ENCODE peak calls at places on chromosomes 5 and 9, in ten cellular contexts. One of them, this sample, is unnamed.
A peak's percentile ranks its signal among the peaks of the same experiment; 100 is the strongest.

GRCh38 chr5:143403607-143404415 is at the start of gene NR3C1:
- DNase-seq in ascending aorta: peak; percentile 92
- DNase-seq in GM03348: peak; percentile 94
- DNase-seq in COR-L47: peak; percentile 20
- DNase-seq in GM04504: peak; percentile 86
- DNase-seq in AG08396: peak; percentile 89
- DNase-seq in Caki2: peak; percentile 79
- DNase-seq in SW480: peak; percentile 70
- DNase-seq in stimulated activated CD8-positive, alpha-beta memory T cell treated with anti-CD3 and anti-CD28 coated beads, Interleukin-4, amount 100 ng/mL, for 1 hour: peak; percentile 75
- DNase-seq in iPS-NIHi11: peak; percentile 68
- DNase-seq in this sample: peak; percentile 41

GRCh38 chr9:2798423-2798822 is 45.5 kb downstream of the PUM3 start:
- DNase-seq in AG08396: no peak
- DNase-seq in stimulated activated CD8-positive, alpha-beta memory T cell treated with anti-CD3 and anti-CD28 coated beads, Interleukin-4, amount 100 ng/mL, for 1 hour: no peak
- DNase-seq in GM03348: no peak
- DNase-seq in ascending aorta: no peak
- DNase-seq in iPS-NIHi11: no peak
- DNase-seq in GM04504: no peak
- DNase-seq in Caki2: no peak
- DNase-seq in SW480: no peak
- DNase-seq in COR-L47: no peak
- DNase-seq in this sample: no peak

GRCh38 chr9:109968702-109969450 is 188.9 kb downstream of the PALM2AKAP2 start:
- DNase-seq in ascending aorta: no peak
- DNase-seq in GM03348: no peak
- DNase-seq in iPS-NIHi11: peak; percentile 43
- DNase-seq in AG08396: no peak
- DNase-seq in SW480: peak; percentile 18
- DNase-seq in GM04504: no peak
- DNase-seq in stimulated activated CD8-positive, alpha-beta memory T cell treated with anti-CD3 and anti-CD28 coated beads, Interleukin-4, amount 100 ng/mL, for 1 hour: no peak
- DNase-seq in Caki2: peak; percentile 7
- DNase-seq in COR-L47: no peak
- DNase-seq in this sample: no peak

GRCh38 chr9:115254217-115254616 is 136.3 kb upstream of the TNC start:
- DNase-seq in COR-L47: no peak
- DNase-seq in AG08396: no peak
- DNase-seq in GM04504: no peak
- DNase-seq in stimulated activated CD8-positive, alpha-beta memory T cell treated with anti-CD3 and anti-CD28 coated beads, Interleukin-4, amount 100 ng/mL, for 1 hour: no peak
- DNase-seq in SW480: no peak
- DNase-seq in iPS-NIHi11: no peak
- DNase-seq in ascending aorta: no peak
- DNase-seq in GM03348: no peak
- DNase-seq in Caki2: no peak
- DNase-seq in this sample: no peak

GRCh38 chr5:12672141-12672540 is 767.9 kb upstream of the CTNND2 start:
- DNase-seq in GM04504: no peak
- DNase-seq in AG08396: no peak
- DNase-seq in GM03348: no peak
- DNase-seq in stimulated activated CD8-positive, alpha-beta memory T cell treated with anti-CD3 and anti-CD28 coated beads, Interleukin-4, amount 100 ng/mL, for 1 hour: no peak
- DNase-seq in SW480: no peak
- DNase-seq in iPS-NIHi11: no peak
- DNase-seq in COR-L47: no peak
- DNase-seq in ascending aorta: no peak
- DNase-seq in Caki2: no peak
- DNase-seq in this sample: no peak

GRCh38 chr9:89078860-89079259 is 87.6 kb downstream of the S1PR3 start:
- DNase-seq in COR-L47: no peak
- DNase-seq in ascending aorta: no peak
- DNase-seq in SW480: no peak
- DNase-seq in GM03348: peak; percentile 38
- DNase-seq in Caki2: no peak
- DNase-seq in iPS-NIHi11: no peak
- DNase-seq in GM04504: peak; percentile 4
- DNase-seq in AG08396: peak; percentile 33
- DNase-seq in stimulated activated CD8-positive, alpha-beta memory T cell treated with anti-CD3 and anti-CD28 coated beads, Interleukin-4, amount 100 ng/mL, for 1 hour: no peak
- DNase-seq in this sample: no peak

GRCh38 chr5:74649421-74649973 is 9.0 kb upstream of the ENC1 start:
- DNase-seq in COR-L47: no peak
- DNase-seq in GM04504: no peak
- DNase-seq in AG08396: no peak
- DNase-seq in Caki2: no peak
- DNase-seq in GM03348: no peak
- DNase-seq in stimulated activated CD8-positive, alpha-beta memory T cell treated with anti-CD3 and anti-CD28 coated beads, Interleukin-4, amount 100 ng/mL, for 1 hour: no peak
- DNase-seq in ascending aorta: no peak
- DNase-seq in iPS-NIHi11: no peak
- DNase-seq in SW480: no peak
- DNase-seq in this sample: no peak

GRCh38 chr5:111548312-111548930 is 36.1 kb upstream of the STARD4 start:
- DNase-seq in ascending aorta: no peak
- DNase-seq in Caki2: no peak
- DNase-seq in stimulated activated CD8-positive, alpha-beta memory T cell treated with anti-CD3 and anti-CD28 coated beads, Interleukin-4, amount 100 ng/mL, for 1 hour: no peak
- DNase-seq in SW480: no peak
- DNase-seq in iPS-NIHi11: no peak
- DNase-seq in GM04504: no peak
- DNase-seq in COR-L47: no peak
- DNase-seq in GM03348: no peak
- DNase-seq in AG08396: no peak
- DNase-seq in this sample: no peak

GRCh38 chr9:85224729-85225128 is 517.0 kb downstream of the AGTPBP1 start:
- DNase-seq in SW480: no peak
- DNase-seq in COR-L47: no peak
- DNase-seq in GM04504: no peak
- DNase-seq in stimulated activated CD8-positive, alpha-beta memory T cell treated with anti-CD3 and anti-CD28 coated beads, Interleukin-4, amount 100 ng/mL, for 1 hour: no peak
- DNase-seq in ascending aorta: no peak
- DNase-seq in Caki2: peak; percentile 41
- DNase-seq in GM03348: peak; percentile 57
- DNase-seq in iPS-NIHi11: no peak
- DNase-seq in AG08396: peak; percentile 11
- DNase-seq in this sample: no peak

GRCh38 chr5:118397231-118397630 is 591.1 kb downstream of the DTWD2 start:
- DNase-seq in SW480: no peak
- DNase-seq in AG08396: no peak
- DNase-seq in COR-L47: no peak
- DNase-seq in GM04504: no peak
- DNase-seq in GM03348: no peak
- DNase-seq in stimulated activated CD8-positive, alpha-beta memory T cell treated with anti-CD3 and anti-CD28 coated beads, Interleukin-4, amount 100 ng/mL, for 1 hour: no peak
- DNase-seq in iPS-NIHi11: no peak
- DNase-seq in ascending aorta: no peak
- DNase-seq in Caki2: no peak
- DNase-seq in this sample: no peak

GRCh38 chr5:22238047-22238446 is 615.1 kb downstream of the CDH12 start:
- DNase-seq in ascending aorta: no peak
- DNase-seq in GM03348: no peak
- DNase-seq in COR-L47: no peak
- DNase-seq in stimulated activated CD8-positive, alpha-beta memory T cell treated with anti-CD3 and anti-CD28 coated beads, Interleukin-4, amount 100 ng/mL, for 1 hour: no peak
- DNase-seq in GM04504: no peak
- DNase-seq in AG08396: no peak
- DNase-seq in iPS-NIHi11: no peak
- DNase-seq in SW480: no peak
- DNase-seq in Caki2: no peak
- DNase-seq in this sample: no peak

GRCh38 chr9:104118916-104119315 is 24.8 kb downstream of the SMC2 start:
- DNase-seq in AG08396: no peak
- DNase-seq in Caki2: no peak
- DNase-seq in iPS-NIHi11: no peak
- DNase-seq in stimulated activated CD8-positive, alpha-beta memory T cell treated with anti-CD3 and anti-CD28 coated beads, Interleukin-4, amount 100 ng/mL, for 1 hour: no peak
- DNase-seq in GM04504: no peak
- DNase-seq in ascending aorta: no peak
- DNase-seq in SW480: no peak
- DNase-seq in GM03348: no peak
- DNase-seq in COR-L47: no peak
- DNase-seq in this sample: no peak